ENCODE peak calls at places on chromosomes 1 and 21, in eight cellular contexts. P is fibroblast of lung, T is Peyer's patch, A is dorsolateral prefrontal cortex, W is upper lobe of right lung, Y is stomach, G is SK-N-SH, Q is AG10803. Z is an unnamed sample.
A peak's percentile ranks its signal among the peaks of the same experiment; 100 is the strongest.

GRCh38 chr21:44930543-44930981 is 9.3 kb upstream of the SLX9 start:
- DNase-seq in G (no peak), Q (peak; percentile 38), T (peak; percentile 70), W (peak; percentile 73), A (no peak), Y (no peak), P (no peak), Z (no peak)

GRCh38 chr21:25307489-25307888 is 299.8 kb downstream of the MRPL39 start:
- DNase-seq in W (no peak), P (peak; percentile 77), Y (no peak), A (no peak), T (no peak), Q (peak; percentile 51), G (no peak), Z (no peak)

GRCh38 chr1:68293609-68294353 is 61.5 kb upstream of the WLS start:
- DNase-seq in A (no peak), Q (peak; percentile 56), Y (no peak), T (no peak), W (no peak), G (no peak), P (peak; percentile 68), Z (no peak)

GRCh38 chr1:78792756-78793155 is 143.1 kb downstream of the IFI44 start:
- DNase-seq in P (peak; percentile 36), T (no peak), W (no peak), A (no peak), Q (peak; percentile 62), Y (no peak), G (no peak), Z (no peak)

GRCh38 chr1:207298666-207299065 is 22.8 kb upstream of the CD55 start:
- DNase-seq in T (no peak), W (no peak), P (peak; percentile 40), Q (peak; percentile 68), A (no peak), Y (no peak), G (no peak), Z (no peak)

GRCh38 chr1:159510223-159510530 is 25.6 kb downstream of the OR10J5 start:
- DNase-seq in G (no peak), A (no peak), P (no peak), Q (peak; percentile 21), Y (no peak), T (no peak), W (no peak), Z (no peak)

GRCh38 chr1:8133190-8133589 is 107.1 kb upstream of the ERRFI1 start:
- DNase-seq in P (peak; percentile 46), T (no peak), A (no peak), Y (no peak), Q (no peak), G (no peak), W (no peak), Z (no peak)

GRCh38 chr1:16248603-16249534 is 11.9 kb upstream of the CPLANE2 start:
- DNase-seq in Q (peak; percentile 89), G (peak; percentile 80), A (peak; percentile 80), T (peak; percentile 85), W (peak; percentile 85), P (peak; percentile 85), Y (peak; percentile 94), Z (peak; percentile 64)

GRCh38 chr1:104056786-104057185 is 307.1 kb downstream of the AMY1C start:
- DNase-seq in T (no peak), W (no peak), P (no peak), G (no peak), A (no peak), Y (no peak), Q (no peak), Z (no peak)

GRCh38 chr1:111776397-111776796 is 20.7 kb downstream of the DDX20 start:
- DNase-seq in W (no peak), Y (no peak), T (no peak), G (no peak), Q (peak; percentile 61), A (no peak), P (peak; percentile 40), Z (no peak)

GRCh38 chr1:94741510-94741909 is 78.6 kb upstream of the SLC44A3 start:
- DNase-seq in P (no peak), W (no peak), A (no peak), T (no peak), Q (no peak), Y (no peak), G (no peak), Z (no peak)
- TF ChIP-seq CTCF in P (no peak), W (no peak), A (no peak), T (no peak), Q (no peak), Y (no peak), G (no peak), Z (peak; percentile 3)

GRCh38 chr1:227257964-227258363 is 60.3 kb downstream of the CDC42BPA start:
- DNase-seq in Q (no peak), A (no peak), W (no peak), G (no peak), P (no peak), Y (no peak), T (no peak), Z (no peak)
- TF ChIP-seq CTCF in Q (no peak), A (no peak), W (no peak), G (peak; percentile 16), P (no peak), Y (no peak), T (no peak), Z (no peak)

GRCh38 chr1:178241837-178242236 is 147.9 kb downstream of the RASAL2 start:
- DNase-seq in G (no peak), Y (no peak), W (no peak), A (no peak), Q (no peak), T (no peak), P (no peak), Z (no peak)
- TF ChIP-seq CTCF in G (peak; percentile 45), Y (no peak), W (peak; percentile 10), A (no peak), Q (no peak), T (peak; percentile 16), P (no peak), Z (no peak)

GRCh38 chr1:228031276-228031995 is 24.6 kb downstream of the WNT3A start:
- DNase-seq in G (no peak), Y (no peak), P (no peak), T (peak; percentile 25), A (peak; percentile 6), W (peak; percentile 35), Q (no peak), Z (no peak)
- TF ChIP-seq CTCF in G (no peak), Y (no peak), P (no peak), T (no peak), A (no peak), W (no peak), Q (no peak), Z (no peak)

GRCh38 chr1:22039594-22040347 is 12.7 kb upstream of the CDC42 start:
- DNase-seq in Y (peak; percentile 89), A (no peak), Q (peak; percentile 54), P (peak; percentile 59), W (peak; percentile 88), T (peak; percentile 94), G (no peak), Z (no peak)
- TF ChIP-seq CTCF in Y (no peak), A (no peak), Q (no peak), P (no peak), W (peak; percentile 5), T (no peak), G (no peak), Z (no peak)